ENCODE peak calls at places on chromosome 18, in five cellular contexts. U is hepatocyte, D is glutamatergic neuron, R is MCF 10A, H is coronary artery. I is an unnamed sample.

GRCh38 chr18:3015203-3015590 is 2.3 kb upstream of the LPIN2 start:
- DNase-seq in U (peak), D (no peak), R (peak), H (no peak), I (no peak)

GRCh38 chr18:77811510-77811909 is 561.9 kb downstream of the GALR1 start:
- DNase-seq in U (no peak), D (no peak), R (peak), H (no peak), I (no peak)

GRCh38 chr18:8142131-8142711 is 467.0 kb upstream of the RAB12 start:
- DNase-seq in U (no peak), D (no peak), R (no peak), H (no peak), I (no peak)

GRCh38 chr18:76459687-76460350 is 35.2 kb downstream of the ZNF516 start:
- DNase-seq in U (peak), D (no peak), R (peak), H (peak), I (no peak)

GRCh38 chr18:8431036-8431435 is 178.2 kb upstream of the RAB12 start:
- DNase-seq in U (no peak), D (no peak), R (no peak), H (no peak), I (peak)

GRCh38 chr18:25164211-25164836 is 187.6 kb downstream of the ZNF521 start:
- DNase-seq in U (no peak), D (no peak), R (no peak), H (no peak), I (no peak)

GRCh38 chr18:57427429-57428181 is 7.6 kb upstream of the ONECUT2 start:
- DNase-seq in U (peak), D (peak), R (no peak), H (no peak), I (no peak)

GRCh38 chr18:32200766-32201165 is 10.9 kb downstream of the MEP1B start:
- DNase-seq in U (peak), D (no peak), R (no peak), H (no peak), I (no peak)

GRCh38 chr18:6598657-6599056 is 130.9 kb upstream of the ARHGAP28 start:
- DNase-seq in U (no peak), D (no peak), R (no peak), H (no peak), I (no peak)

GRCh38 chr18:62781893-62782292 is 66.6 kb downstream of the PHLPP1 start:
- DNase-seq in U (no peak), D (no peak), R (peak), H (no peak), I (no peak)

GRCh38 chr18:4230450-4231168 is 224.5 kb downstream of the DLGAP1 start:
- DNase-seq in U (no peak), D (no peak), R (no peak), H (no peak), I (no peak)

GRCh38 chr18:5914016-5914415 is 18.7 kb upstream of the TMEM200C start:
- DNase-seq in U (no peak), D (no peak), R (no peak), H (no peak), I (no peak)

GRCh38 chr18:49127606-49128190 is 176.9 kb upstream of the SMAD7 start:
- DNase-seq in U (no peak), D (no peak), R (no peak), H (no peak), I (no peak)

GRCh38 chr18:48597671-48598070 is 58.8 kb downstream of the CTIF start:
- DNase-seq in U (no peak), D (no peak), R (no peak), H (no peak), I (no peak)

DNA sequence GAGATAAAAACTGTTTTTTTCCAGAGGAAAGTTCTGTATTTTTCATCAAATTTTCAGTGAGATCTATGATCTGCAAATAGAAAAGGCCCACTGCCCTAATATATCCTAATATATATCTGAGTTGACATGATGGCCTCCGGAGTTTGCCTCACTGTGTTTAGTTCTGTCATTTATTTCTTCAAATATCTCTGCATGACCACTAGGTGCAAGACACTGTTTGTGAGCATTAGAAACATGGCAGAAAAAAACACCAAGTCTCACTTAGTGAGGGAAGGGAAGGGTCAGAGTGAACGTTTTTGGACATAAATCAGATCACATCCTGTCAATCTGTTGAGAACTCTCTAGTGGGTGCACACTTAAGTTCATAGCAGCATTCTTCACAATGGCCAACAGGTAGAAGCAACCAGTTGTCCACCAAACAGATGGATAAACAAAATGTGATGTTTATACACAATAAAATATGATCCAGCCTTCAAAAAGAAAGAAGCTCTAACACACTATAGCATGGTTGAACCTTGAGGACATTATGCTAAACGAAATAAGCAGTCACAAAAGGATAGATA is 53.4 kb downstream of the SPIRE1 start:
- DNase-seq in U (no peak), D (no peak), R (no peak), H (no peak), I (no peak)
- TF ChIP-seq CTCF in U (no peak), D (peak), R (peak), H (no peak), I (peak)

DNA sequence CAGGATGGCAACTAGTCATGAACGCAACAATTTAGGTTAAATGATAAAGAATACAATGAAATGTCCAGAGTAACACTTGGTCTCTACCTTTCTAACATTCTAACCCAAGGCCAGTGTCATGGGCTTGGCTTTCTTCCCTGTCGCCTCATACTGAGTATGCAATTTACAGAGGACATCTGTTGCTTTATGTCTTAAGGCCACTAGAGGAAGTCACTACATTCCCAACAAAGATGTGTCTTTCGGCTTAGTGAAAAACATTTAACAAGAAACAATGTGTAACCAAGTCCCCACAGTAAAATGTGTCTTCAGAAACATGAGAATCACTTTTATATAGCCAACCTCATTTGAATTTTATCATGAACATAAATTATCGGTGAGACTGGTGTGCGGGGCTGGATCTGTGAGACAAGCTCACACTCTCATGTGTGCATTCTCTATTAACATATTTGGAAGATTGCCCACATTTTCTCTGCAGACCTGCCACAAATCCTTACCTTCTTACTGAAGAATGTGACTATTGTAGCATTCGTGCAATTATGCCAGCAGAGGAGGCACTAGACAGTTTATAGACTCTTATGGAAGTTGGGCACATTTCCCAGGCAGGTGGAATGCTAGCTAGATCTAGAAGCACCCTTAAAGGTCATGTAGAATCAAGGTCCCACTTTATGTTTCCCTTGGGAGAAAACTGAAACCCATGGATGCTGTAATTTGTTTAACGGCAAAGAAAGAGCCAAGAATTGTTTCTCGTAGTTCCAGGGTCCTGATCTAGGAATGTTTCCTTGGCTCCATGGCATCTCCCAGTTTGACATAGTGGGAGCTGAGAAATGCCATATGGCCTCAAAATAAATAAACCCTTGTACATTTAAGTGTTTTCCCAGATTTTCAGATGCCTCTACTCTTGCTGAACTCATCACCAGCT is 101.8 kb downstream of the CD226 start:
- DNase-seq in U (peak), D (no peak), R (no peak), H (no peak), I (no peak)
- TF ChIP-seq CTCF in U (no peak), D (no peak), R (no peak), H (no peak), I (peak)

DNA sequence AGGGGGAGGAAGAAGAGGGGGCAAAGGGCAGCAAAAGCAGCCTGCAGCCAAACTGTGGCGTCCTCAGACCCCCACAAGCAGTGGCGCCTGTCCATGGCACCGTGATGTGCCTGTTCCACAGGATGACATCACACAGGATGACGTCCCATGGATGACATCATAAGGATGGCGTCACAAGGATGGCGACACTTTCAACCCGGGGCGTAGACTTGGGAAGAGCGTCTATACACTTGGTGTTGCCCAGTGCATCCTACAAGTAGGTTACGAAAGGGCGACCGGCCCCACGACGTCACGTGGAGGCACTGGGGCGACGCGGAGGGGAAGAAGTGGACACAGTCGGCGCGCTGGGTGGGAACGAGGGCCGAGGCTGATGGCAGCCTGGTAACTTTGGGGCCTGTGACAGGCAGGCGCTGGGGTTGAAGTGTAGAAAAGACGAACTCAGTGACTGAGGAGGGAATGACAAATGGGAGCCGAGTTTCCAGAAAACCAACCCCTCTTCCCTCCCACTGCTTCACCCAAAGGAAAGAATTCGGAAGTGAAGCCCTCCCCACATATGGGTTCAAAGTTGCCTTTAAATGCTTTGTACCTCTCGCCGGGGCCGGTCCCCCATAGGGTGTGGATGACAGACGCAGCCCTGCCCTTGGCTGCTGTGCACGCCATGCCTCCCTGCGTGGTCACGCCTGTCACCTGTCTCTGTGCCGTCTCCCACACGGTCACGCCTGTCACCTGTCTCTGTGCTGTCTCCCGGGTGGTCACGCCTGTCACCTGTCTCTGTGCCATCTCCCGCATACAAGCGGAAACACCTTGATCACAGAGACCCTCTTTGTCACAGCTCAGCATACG is 13.4 kb upstream of the KCNG2 start:
- DNase-seq in U (no peak), D (no peak), R (no peak), H (no peak), I (no peak)
- TF ChIP-seq CTCF in U (no peak), D (no peak), R (no peak), H (no peak), I (no peak)

GRCh38 chr18:55141318-55141717 is 182.1 kb upstream of the CCDC68 start:
- DNase-seq in U (no peak), D (no peak), R (no peak), H (no peak), I (no peak)
- TF ChIP-seq CTCF in U (no peak), D (no peak), R (no peak), H (no peak), I (no peak)

DNA sequence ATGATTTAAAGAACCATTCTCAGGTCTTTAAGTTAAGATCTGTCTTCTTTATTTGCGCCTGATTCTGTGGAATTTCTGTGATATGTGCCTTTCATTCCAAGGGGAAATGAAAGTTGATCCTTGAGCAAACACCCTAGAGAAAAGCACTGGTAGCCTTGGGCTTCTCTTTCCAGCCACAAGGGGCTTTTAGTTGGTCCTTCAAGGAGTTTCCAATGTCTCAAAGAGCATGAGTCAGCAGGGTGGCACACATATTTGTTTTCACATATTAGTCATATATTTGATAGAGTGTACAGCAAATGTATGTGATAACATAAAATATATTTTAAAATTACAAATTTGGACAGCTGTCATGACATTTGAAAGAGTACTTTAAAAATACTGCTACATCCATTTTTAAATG is 339.5 kb downstream of the TXNL1 start:
- DNase-seq in U (peak), D (no peak), R (peak), H (no peak), I (no peak)
- TF ChIP-seq CTCF in U (no peak), D (no peak), R (no peak), H (no peak), I (peak)

DNA sequence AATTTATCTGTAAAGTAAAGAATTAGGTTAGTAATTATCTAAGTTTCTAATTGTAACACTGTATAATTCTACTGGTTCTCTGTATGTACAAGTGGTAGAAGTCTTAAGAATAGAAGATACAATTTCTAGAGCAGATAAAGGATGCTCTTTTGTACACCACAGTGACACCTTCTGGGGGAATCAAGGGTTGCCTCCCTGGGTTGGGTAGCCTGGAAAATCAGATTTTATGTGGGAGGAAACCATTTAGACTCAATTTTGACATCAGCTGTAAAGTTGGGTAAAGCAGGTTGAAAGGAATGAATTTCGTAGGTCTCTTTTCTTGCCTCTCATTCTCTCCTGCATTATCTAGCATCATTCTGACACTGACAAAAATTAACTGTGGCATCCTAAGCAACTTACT is 354.8 kb downstream of the DCC start:
- DNase-seq in U (peak), D (peak), R (peak), H (no peak), I (no peak)
- TF ChIP-seq CTCF in U (peak), D (peak), R (no peak), H (no peak), I (peak)

DNA sequence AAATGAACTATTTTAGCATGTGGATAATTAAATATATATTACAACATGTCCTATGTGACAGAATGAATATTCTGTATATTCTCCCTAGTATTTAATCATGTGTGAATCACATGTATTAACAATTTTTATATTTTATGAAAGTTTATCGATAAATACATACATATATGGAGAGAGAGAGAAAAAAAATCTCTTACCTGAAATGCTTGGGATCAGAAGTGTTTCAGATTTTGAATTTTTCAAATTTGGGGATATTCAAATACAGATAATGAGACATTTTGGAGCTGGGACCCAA is 228.6 kb upstream of the RBBP8 start:
- DNase-seq in U (no peak), D (no peak), R (no peak), H (no peak), I (no peak)
- TF ChIP-seq CTCF in U (no peak), D (no peak), R (no peak), H (no peak), I (no peak)

DNA sequence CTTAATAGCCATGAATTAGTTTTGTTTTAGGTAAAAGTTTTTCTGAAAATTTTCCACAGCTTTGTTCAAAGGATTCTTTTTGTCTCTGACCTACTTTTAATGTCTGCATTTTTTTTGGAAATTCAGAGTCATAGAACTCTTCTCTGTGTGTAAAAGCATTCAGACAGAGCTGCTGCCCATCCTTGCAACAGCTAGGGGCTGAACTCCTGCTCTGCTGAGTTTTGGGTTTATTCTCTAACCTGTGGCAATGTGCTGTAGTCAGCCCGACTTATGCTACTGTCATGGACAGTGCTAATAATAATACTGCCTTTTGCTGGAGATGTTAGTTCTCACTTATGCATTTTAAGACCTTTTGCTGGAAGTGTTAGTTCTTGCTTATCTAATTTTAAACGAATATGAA is 44.1 kb downstream of the RALBP1 start:
- DNase-seq in U (no peak), D (no peak), R (no peak), H (no peak), I (no peak)
- TF ChIP-seq CTCF in U (no peak), D (no peak), R (no peak), H (no peak), I (no peak)

I was measured in osteocyte.